ENCODE peak calls at places on chromosomes 1 and 21, in eight cellular contexts. I is mammary epithelial cell, J is lower lobe of right lung, Z is NB4, D is foreskin fibroblast, R is skeletal muscle cell, B is HAP-1, T is A673. P is an unnamed sample.

GRCh38 chr1:246214708-246215504 is 292.2 kb downstream of the SMYD3 start:
- DNase-seq in B (peak), T (peak), D (peak), Z (peak), R (peak), J (no peak), I (peak), P (no peak)

GRCh38 chr1:79726321-79726720 is 719.8 kb upstream of the ADGRL4 start:
- DNase-seq in J (no peak), Z (no peak), B (no peak), D (no peak), R (no peak), I (no peak), T (no peak), P (no peak)

GRCh38 chr1:32703479-32704291 is 1.1 kb upstream of the SYNC start:
- DNase-seq in Z (no peak), I (peak), B (no peak), T (no peak), J (no peak), R (peak), D (peak), P (peak)

GRCh38 chr1:164466429-164466828 is 92.6 kb upstream of the PBX1 start:
- DNase-seq in Z (no peak), B (no peak), R (no peak), T (peak), D (no peak), J (no peak), I (no peak), P (no peak)

GRCh38 chr21:44085491-44086321 is 21.5 kb upstream of the PWP2 start:
- DNase-seq in J (no peak), Z (peak), D (no peak), B (no peak), T (no peak), R (no peak), I (no peak), P (no peak)

GRCh38 chr21:14452031-14452778 is 69.3 kb upstream of the HSPA13 start:
- DNase-seq in J (no peak), I (no peak), R (no peak), Z (no peak), B (no peak), T (no peak), D (no peak), P (no peak)

GRCh38 chr1:35031103-35031452 is 667 bp downstream of the ZMYM6 start:
- DNase-seq in Z (peak), R (no peak), J (no peak), T (peak), B (peak), D (peak), I (peak), P (peak)

GRCh38 chr1:17013598-17014320 is 2.0 kb upstream of the ATP13A2 start:
- DNase-seq in R (no peak), I (peak), Z (peak), D (no peak), J (peak), B (no peak), T (no peak), P (peak)

GRCh38 chr1:99613716-99614115 is 32.2 kb upstream of the PALMD start:
- DNase-seq in R (no peak), D (no peak), I (no peak), T (no peak), B (no peak), Z (no peak), J (no peak), P (no peak)

GRCh38 chr1:51070640-51071039 is 31.4 kb upstream of the C1orf185 start:
- DNase-seq in Z (no peak), J (no peak), B (no peak), T (no peak), I (peak), R (no peak), D (peak), P (no peak)

GRCh38 chr1:95122151-95122697 is 5.1 kb downstream of the TLCD4 start:
- DNase-seq in B (no peak), I (no peak), T (no peak), R (no peak), J (no peak), Z (no peak), D (no peak), P (no peak)

GRCh38 chr1:246797597-246797996 is 73.4 kb downstream of the SCCPDH start:
- DNase-seq in I (no peak), D (no peak), T (no peak), R (no peak), Z (no peak), J (no peak), B (no peak), P (no peak)

GRCh38 chr1:32448773-32449456 is 16.0 kb upstream of the ZBTB8B start:
- DNase-seq in D (no peak), J (no peak), I (no peak), Z (peak), R (no peak), T (peak), B (no peak), P (no peak)

GRCh38 chr1:183365676-183366075 is 52.5 kb downstream of the NMNAT2 start:
- DNase-seq in J (no peak), Z (no peak), D (no peak), I (no peak), R (no peak), T (no peak), B (no peak), P (no peak)

GRCh38 chr1:114651893-114652292 is 18.0 kb downstream of the DENND2C start:
- DNase-seq in D (no peak), J (no peak), Z (no peak), B (no peak), T (no peak), I (no peak), R (no peak), P (no peak)

GRCh38 chr1:59443355-59443754 is 146.5 kb downstream of the FGGY start:
- DNase-seq in R (no peak), Z (no peak), I (no peak), D (no peak), B (no peak), J (no peak), T (no peak), P (no peak)

GRCh38 chr21:38810826-38811164 is 5.1 kb downstream of the ETS2 start:
- DNase-seq in Z (no peak), T (no peak), J (no peak), B (no peak), D (no peak), I (no peak), R (no peak), P (no peak)

GRCh38 chr1:95084317-95085176 is 11.8 kb upstream of the ALG14 start:
- DNase-seq in I (no peak), B (peak), R (no peak), T (peak), J (no peak), D (peak), Z (peak), P (peak)

GRCh38 chr1:244074559-244075171 is 23.6 kb downstream of the ZBTB18 start:
- DNase-seq in B (no peak), Z (no peak), R (no peak), I (no peak), D (no peak), T (no peak), J (no peak), P (no peak)

DNA sequence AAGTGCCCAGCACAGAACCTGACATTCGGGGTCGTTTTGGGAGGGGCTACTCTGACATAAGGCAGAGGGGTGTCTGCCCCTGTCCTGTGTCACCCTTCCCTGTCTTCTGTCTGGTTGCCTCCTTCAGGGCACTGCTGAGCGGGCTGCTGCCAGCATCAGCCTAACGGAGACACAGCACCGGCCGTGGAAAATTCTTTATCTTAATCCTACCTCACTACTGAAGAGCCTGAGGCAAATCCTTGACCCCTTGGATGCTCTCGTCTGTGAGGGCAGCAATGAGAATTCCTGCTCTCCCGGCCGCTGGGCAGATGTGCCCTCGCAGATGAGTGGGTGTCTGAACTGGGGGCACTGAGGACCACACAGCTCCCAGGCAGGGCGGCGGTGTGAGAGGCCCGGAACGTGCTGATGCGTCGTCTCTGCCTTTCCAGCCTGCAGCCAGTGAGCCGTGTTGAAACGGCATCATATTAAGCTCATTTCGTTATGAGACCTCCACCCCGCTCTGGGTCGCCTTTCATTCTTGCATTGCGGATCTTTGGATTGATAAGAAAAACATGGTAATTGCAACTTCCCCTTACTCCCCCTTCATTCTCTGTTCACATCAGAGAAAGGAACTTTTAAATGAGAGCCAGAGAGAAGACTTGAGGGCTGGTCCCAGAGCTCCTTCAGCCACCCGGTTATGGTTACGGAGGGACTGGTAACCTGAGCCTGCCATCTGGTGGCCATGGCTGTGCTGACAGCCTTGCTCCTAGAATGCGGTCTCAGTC is 271.3 kb downstream of the TRABD2B start:
- DNase-seq in I (peak), J (peak), D (peak), B (peak), Z (peak), R (peak), T (peak), P (peak)
- H3K4me3 ChIP-seq in I (no peak), J (no peak), D (peak), B (no peak), Z (no peak), R (no peak), T (no peak), P (no peak)

DNA sequence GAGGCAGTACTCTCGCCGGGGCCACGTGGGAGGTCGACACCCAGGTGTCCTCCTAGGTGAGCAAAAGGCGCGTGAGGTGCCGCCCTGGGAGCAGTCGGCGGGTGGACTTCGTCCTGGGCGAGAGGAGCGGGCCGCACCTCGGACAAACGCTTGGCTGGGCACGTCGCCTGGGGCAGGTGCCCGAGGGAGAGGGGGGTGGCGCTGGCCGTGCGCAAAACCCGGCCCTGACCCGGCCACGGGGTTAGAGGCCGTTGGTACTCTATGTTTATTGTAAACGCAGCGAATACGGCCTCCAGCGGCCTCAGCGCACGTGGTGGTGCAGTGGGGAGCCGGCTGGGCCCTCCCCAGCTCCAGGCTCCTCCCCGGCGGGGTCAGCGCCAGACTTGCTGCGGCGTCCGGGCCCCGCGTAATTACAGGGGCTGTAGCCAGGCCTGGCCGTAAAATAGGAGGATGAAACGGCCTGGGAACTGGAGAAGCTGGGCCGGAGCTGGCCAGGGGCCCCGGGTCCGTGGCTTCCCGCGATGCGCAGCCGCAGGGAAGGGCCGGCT is 1.7 kb upstream of the EFNA1 start:
- DNase-seq in T (no peak), R (no peak), Z (no peak), I (no peak), D (peak), J (peak), B (no peak), P (peak)
- H3K4me3 ChIP-seq in T (peak), R (peak), Z (no peak), I (no peak), D (no peak), J (peak), B (no peak), P (peak)

GRCh38 chr1:110927484-110928075 is 36.1 kb downstream of the LRIF1 start:
- DNase-seq in Z (no peak), R (no peak), T (no peak), J (no peak), I (peak), B (no peak), D (no peak), P (no peak)
- H3K4me3 ChIP-seq in Z (no peak), R (no peak), T (no peak), J (no peak), I (no peak), B (no peak), D (no peak), P (no peak)

GRCh38 chr21:36784942-36785341 is 86.0 kb downstream of the SIM2 start:
- DNase-seq in R (no peak), B (no peak), D (no peak), I (no peak), Z (no peak), J (no peak), T (no peak), P (no peak)

GRCh38 chr21:36785615-36786014 is 86.7 kb downstream of the SIM2 start:
- DNase-seq in T (no peak), I (no peak), D (no peak), B (no peak), R (no peak), J (no peak), Z (no peak), P (no peak)

GRCh38 chr21:36791150-36791549 is 92.2 kb downstream of the SIM2 start:
- DNase-seq in R (no peak), J (no peak), T (no peak), Z (no peak), D (no peak), B (no peak), I (no peak), P (no peak)

GRCh38 chr21:36790616-36791015 is 91.7 kb downstream of the SIM2 start:
- DNase-seq in I (no peak), B (no peak), Z (peak), T (no peak), D (no peak), J (no peak), R (no peak), P (no peak)

DNA sequence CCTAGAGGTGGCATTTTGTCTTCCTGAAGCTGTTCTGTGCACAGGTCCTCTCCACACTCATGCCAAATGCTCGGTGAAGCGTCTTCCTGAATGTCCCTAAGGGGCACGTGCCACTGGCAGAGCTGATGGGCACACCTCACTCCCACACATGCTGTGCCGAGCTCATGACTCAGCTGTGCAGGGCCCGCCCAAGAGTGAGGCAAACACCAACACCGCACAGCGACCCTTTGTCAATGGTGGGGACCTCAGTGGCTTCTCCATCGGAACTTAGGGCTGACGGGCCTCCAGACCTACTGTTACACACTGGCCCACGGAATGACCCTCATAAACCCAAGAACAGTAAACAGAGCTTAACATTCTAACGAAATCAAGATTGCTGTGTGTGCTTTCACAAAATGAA is 89.2 kb downstream of the SIM2 start:
- DNase-seq in B (no peak), D (peak), I (no peak), T (peak), Z (peak), R (no peak), J (peak), P (no peak)
- H3K4me3 ChIP-seq in B (no peak), D (peak), I (no peak), T (peak), Z (peak), R (no peak), J (no peak), P (no peak)

GRCh38 chr1:47231314-47232186 is 475 bp downstream of the TAL1 start:
- DNase-seq in D (peak), Z (peak), I (peak), R (peak), B (peak), J (no peak), T (peak), P (no peak)
- H3K4me3 ChIP-seq in D (no peak), Z (peak), I (no peak), R (peak), B (peak), J (peak), T (peak), P (peak)